ENCODE peak calls at places on chromosomes 16 and 17, in seven cellular contexts. One of them, this sample, is unnamed.

GRCh38 chr17:68036304-68037147 is 991 bp downstream of the KPNA2 start:
- DNase-seq in kidney epithelial cell: no peak
- DNase-seq in body of pancreas: no peak
- DNase-seq in HFFc6: no peak
- DNase-seq in cardiac fibroblast: peak; percentile 43
- DNase-seq in RWPE1: peak; percentile 38
- DNase-seq in esophagus muscularis mucosa: no peak
- DNase-seq in this sample: peak; percentile 26

GRCh38 chr17:77254961-77255741 is 114.4 kb downstream of the SEC14L1 start:
- DNase-seq in kidney epithelial cell: peak; percentile 90
- DNase-seq in RWPE1: peak; percentile 92
- DNase-seq in HFFc6: peak; percentile 94
- DNase-seq in body of pancreas: no peak
- DNase-seq in esophagus muscularis mucosa: no peak
- DNase-seq in cardiac fibroblast: peak; percentile 87
- DNase-seq in this sample: peak; percentile 77

GRCh38 chr17:79902146-79902791 is 63.0 kb upstream of the CBX4 start:
- DNase-seq in HFFc6: no peak
- DNase-seq in body of pancreas: no peak
- DNase-seq in RWPE1: no peak
- DNase-seq in cardiac fibroblast: no peak
- DNase-seq in kidney epithelial cell: no peak
- DNase-seq in esophagus muscularis mucosa: no peak
- DNase-seq in this sample: no peak

GRCh38 chr17:68431661-68432071 is 25.6 kb downstream of the WIPI1 start:
- DNase-seq in kidney epithelial cell: no peak
- DNase-seq in RWPE1: peak; percentile 4
- DNase-seq in cardiac fibroblast: peak; percentile 56
- DNase-seq in HFFc6: no peak
- DNase-seq in body of pancreas: no peak
- DNase-seq in esophagus muscularis mucosa: no peak
- DNase-seq in this sample: peak; percentile 35

GRCh38 chr17:64685705-64686104 is 23.6 kb upstream of the SMURF2 start:
- DNase-seq in HFFc6: no peak
- DNase-seq in kidney epithelial cell: no peak
- DNase-seq in RWPE1: no peak
- DNase-seq in body of pancreas: no peak
- DNase-seq in cardiac fibroblast: no peak
- DNase-seq in esophagus muscularis mucosa: no peak
- DNase-seq in this sample: no peak

GRCh38 chr17:78125138-78125913 is 3.2 kb downstream of the TMC6 start:
- DNase-seq in kidney epithelial cell: no peak
- DNase-seq in esophagus muscularis mucosa: no peak
- DNase-seq in body of pancreas: peak; percentile 11
- DNase-seq in RWPE1: no peak
- DNase-seq in cardiac fibroblast: no peak
- DNase-seq in HFFc6: no peak
- DNase-seq in this sample: no peak

GRCh38 chr17:13030459-13031305 is 12.9 kb upstream of the ELAC2 start:
- DNase-seq in cardiac fibroblast: peak; percentile 65
- DNase-seq in esophagus muscularis mucosa: no peak
- DNase-seq in kidney epithelial cell: no peak
- DNase-seq in HFFc6: peak; percentile 50
- DNase-seq in RWPE1: peak; percentile 34
- DNase-seq in body of pancreas: peak; percentile 44
- DNase-seq in this sample: peak; percentile 47

GRCh38 chr16:75116081-75116910 is at the start of gene LDHD:
- DNase-seq in esophagus muscularis mucosa: no peak
- DNase-seq in body of pancreas: peak; percentile 91
- DNase-seq in cardiac fibroblast: peak; percentile 61
- DNase-seq in kidney epithelial cell: no peak
- DNase-seq in HFFc6: peak; percentile 29
- DNase-seq in RWPE1: peak; percentile 67
- DNase-seq in this sample: peak; percentile 41

GRCh38 chr16:22353188-22353919 is 21.1 kb downstream of the CDR2 start:
- DNase-seq in cardiac fibroblast: peak; percentile 74
- DNase-seq in kidney epithelial cell: no peak
- DNase-seq in RWPE1: peak; percentile 32
- DNase-seq in HFFc6: peak; percentile 87
- DNase-seq in body of pancreas: no peak
- DNase-seq in esophagus muscularis mucosa: no peak
- DNase-seq in this sample: peak; percentile 62

GRCh38 chr16:79607587-79607986 is 7.0 kb upstream of the MAF start:
- DNase-seq in body of pancreas: no peak
- DNase-seq in kidney epithelial cell: no peak
- DNase-seq in cardiac fibroblast: peak; percentile 42
- DNase-seq in RWPE1: peak; percentile 66
- DNase-seq in esophagus muscularis mucosa: no peak
- DNase-seq in HFFc6: no peak
- DNase-seq in this sample: peak; percentile 63

GRCh38 chr17:9976283-9977009 is 71.4 kb upstream of the RCVRN start:
- DNase-seq in esophagus muscularis mucosa: no peak
- DNase-seq in body of pancreas: no peak
- DNase-seq in HFFc6: no peak
- DNase-seq in cardiac fibroblast: no peak
- DNase-seq in RWPE1: no peak
- DNase-seq in kidney epithelial cell: no peak
- DNase-seq in this sample: no peak

GRCh38 chr17:40984226-40984625 is at the start of gene KRT40:
- DNase-seq in body of pancreas: no peak
- DNase-seq in RWPE1: no peak
- DNase-seq in esophagus muscularis mucosa: no peak
- DNase-seq in HFFc6: no peak
- DNase-seq in kidney epithelial cell: no peak
- DNase-seq in cardiac fibroblast: no peak
- DNase-seq in this sample: no peak

GRCh38 chr16:87350031-87350430 is 32.8 kb upstream of the C16orf95 start:
- DNase-seq in HFFc6: no peak
- DNase-seq in body of pancreas: no peak
- DNase-seq in cardiac fibroblast: no peak
- DNase-seq in RWPE1: no peak
- DNase-seq in esophagus muscularis mucosa: no peak
- DNase-seq in kidney epithelial cell: no peak
- DNase-seq in this sample: no peak

GRCh38 chr16:17364319-17365210 is 106.2 kb downstream of the XYLT1 start:
- DNase-seq in RWPE1: peak; percentile 6
- DNase-seq in body of pancreas: no peak
- DNase-seq in esophagus muscularis mucosa: no peak
- DNase-seq in HFFc6: peak; percentile 94
- DNase-seq in kidney epithelial cell: no peak
- DNase-seq in cardiac fibroblast: peak; percentile 87
- DNase-seq in this sample: no peak

GRCh38 chr16:66581246-66581952 is 2.1 kb downstream of the CMTM2 start:
- DNase-seq in body of pancreas: no peak
- DNase-seq in esophagus muscularis mucosa: peak; percentile 50
- DNase-seq in kidney epithelial cell: no peak
- DNase-seq in HFFc6: no peak
- DNase-seq in cardiac fibroblast: peak; percentile 46
- DNase-seq in RWPE1: no peak
- DNase-seq in this sample: peak; percentile 33

GRCh38 chr16:66585477-66586239 is 6.4 kb downstream of the CMTM2 start:
- DNase-seq in cardiac fibroblast: no peak
- DNase-seq in RWPE1: no peak
- DNase-seq in esophagus muscularis mucosa: no peak
- DNase-seq in HFFc6: no peak
- DNase-seq in kidney epithelial cell: no peak
- DNase-seq in body of pancreas: no peak
- DNase-seq in this sample: no peak

GRCh38 chr16:66578596-66579531 is at the start of gene CMTM2:
- DNase-seq in kidney epithelial cell: no peak
- DNase-seq in cardiac fibroblast: peak; percentile 8
- DNase-seq in RWPE1: no peak
- DNase-seq in esophagus muscularis mucosa: peak; percentile 89
- DNase-seq in body of pancreas: no peak
- DNase-seq in HFFc6: no peak
- DNase-seq in this sample: no peak

GRCh38 chr16:66576306-66576705 is 3.0 kb upstream of the CMTM2 start:
- DNase-seq in kidney epithelial cell: no peak
- DNase-seq in HFFc6: no peak
- DNase-seq in esophagus muscularis mucosa: no peak
- DNase-seq in RWPE1: no peak
- DNase-seq in body of pancreas: no peak
- DNase-seq in cardiac fibroblast: no peak
- DNase-seq in this sample: no peak

GRCh38 chr16:66580605-66581209 is 1.4 kb downstream of the CMTM2 start:
- DNase-seq in RWPE1: peak; percentile 82
- DNase-seq in cardiac fibroblast: peak; percentile 70
- DNase-seq in esophagus muscularis mucosa: peak; percentile 34
- DNase-seq in body of pancreas: no peak
- DNase-seq in HFFc6: peak; percentile 72
- DNase-seq in kidney epithelial cell: peak; percentile 61
- DNase-seq in this sample: peak; percentile 60
- TF ChIP-seq CTCF in RWPE1: peak; percentile 33
- TF ChIP-seq CTCF in cardiac fibroblast: peak; percentile 30
- TF ChIP-seq CTCF in esophagus muscularis mucosa: no peak
- TF ChIP-seq CTCF in body of pancreas: no peak
- TF ChIP-seq CTCF in HFFc6: peak; percentile 29
- TF ChIP-seq CTCF in kidney epithelial cell: peak; percentile 19
- TF ChIP-seq CTCF in this sample: peak; percentile 29

GRCh38 chr17:82061047-82061925 is 4.3 kb downstream of the DUS1L start:
- DNase-seq in HFFc6: no peak
- DNase-seq in cardiac fibroblast: no peak
- DNase-seq in esophagus muscularis mucosa: no peak
- DNase-seq in RWPE1: no peak
- DNase-seq in kidney epithelial cell: no peak
- DNase-seq in body of pancreas: no peak
- DNase-seq in this sample: no peak

GRCh38 chr17:82062984-82063368 is 2.6 kb downstream of the DUS1L start:
- DNase-seq in RWPE1: no peak
- DNase-seq in HFFc6: no peak
- DNase-seq in kidney epithelial cell: no peak
- DNase-seq in body of pancreas: no peak
- DNase-seq in esophagus muscularis mucosa: no peak
- DNase-seq in cardiac fibroblast: no peak
- DNase-seq in this sample: no peak

GRCh38 chr17:82060614-82061013 is 5.0 kb downstream of the DUS1L start:
- DNase-seq in RWPE1: no peak
- DNase-seq in cardiac fibroblast: no peak
- DNase-seq in body of pancreas: no peak
- DNase-seq in esophagus muscularis mucosa: no peak
- DNase-seq in kidney epithelial cell: no peak
- DNase-seq in HFFc6: no peak
- DNase-seq in this sample: no peak

GRCh38 chr17:82063424-82064415 is 1.9 kb downstream of the DUS1L start:
- DNase-seq in RWPE1: no peak
- DNase-seq in esophagus muscularis mucosa: no peak
- DNase-seq in kidney epithelial cell: no peak
- DNase-seq in body of pancreas: no peak
- DNase-seq in HFFc6: no peak
- DNase-seq in cardiac fibroblast: no peak
- DNase-seq in this sample: no peak

DNA sequence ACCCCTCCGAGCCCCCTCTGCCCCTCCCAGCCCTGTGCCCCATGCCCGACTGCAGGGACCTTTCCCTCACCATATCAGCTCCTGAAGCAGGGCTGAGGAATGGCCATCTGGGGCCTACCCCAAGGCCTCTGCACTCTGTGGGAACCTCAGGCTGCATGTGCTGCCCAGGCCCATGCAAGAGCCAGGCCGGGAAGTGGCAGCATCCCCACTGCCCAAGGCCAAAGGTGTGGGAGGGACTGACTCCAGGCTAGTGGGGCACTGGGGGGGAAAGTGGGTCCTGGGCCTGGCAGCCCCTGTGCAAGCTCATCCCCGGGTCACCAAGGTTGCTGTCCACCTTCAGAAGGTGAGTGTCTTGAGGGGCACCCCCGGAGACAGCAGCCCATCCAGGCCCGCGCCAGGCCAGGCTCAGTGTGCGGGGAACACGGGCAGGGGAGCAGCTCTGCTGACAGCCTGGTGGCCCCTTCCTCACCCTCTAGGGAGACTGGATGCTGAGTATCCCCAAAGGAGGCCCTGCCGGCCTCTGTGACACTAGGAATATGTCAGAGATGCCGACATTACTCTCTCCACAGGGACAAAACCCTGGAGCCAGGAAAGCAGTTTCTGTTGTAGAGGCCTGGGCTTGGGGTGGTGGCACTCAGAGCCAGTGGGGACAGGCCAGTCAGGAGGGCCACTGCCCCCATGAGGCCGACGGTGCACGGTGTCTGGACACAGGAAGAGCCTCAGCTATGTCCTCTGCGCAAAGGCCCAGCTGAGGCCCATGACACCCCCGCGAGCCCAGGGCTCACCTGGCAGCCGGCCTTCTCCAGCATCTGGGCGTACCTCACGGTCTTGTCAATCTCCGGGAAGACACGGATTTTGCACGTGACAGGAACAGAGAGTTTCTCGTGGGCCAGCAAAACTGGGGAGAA is 3.3 kb downstream of the DUS1L start:
- DNase-seq in kidney epithelial cell: no peak
- DNase-seq in body of pancreas: no peak
- DNase-seq in RWPE1: no peak
- DNase-seq in HFFc6: no peak
- DNase-seq in esophagus muscularis mucosa: no peak
- DNase-seq in cardiac fibroblast: no peak
- DNase-seq in this sample: no peak
- TF ChIP-seq CTCF in kidney epithelial cell: no peak
- TF ChIP-seq CTCF in body of pancreas: no peak
- TF ChIP-seq CTCF in RWPE1: no peak
- TF ChIP-seq CTCF in HFFc6: no peak
- TF ChIP-seq CTCF in esophagus muscularis mucosa: no peak
- TF ChIP-seq CTCF in cardiac fibroblast: no peak
- TF ChIP-seq CTCF in this sample: peak; percentile 15

GRCh38 chr17:17937958-17938357 is 34.2 kb downstream of the TOM1L2 start:
- DNase-seq in kidney epithelial cell: no peak
- DNase-seq in esophagus muscularis mucosa: no peak
- DNase-seq in cardiac fibroblast: no peak
- DNase-seq in body of pancreas: no peak
- DNase-seq in HFFc6: no peak
- DNase-seq in RWPE1: no peak
- DNase-seq in this sample: no peak
- TF ChIP-seq CTCF in kidney epithelial cell: no peak
- TF ChIP-seq CTCF in esophagus muscularis mucosa: no peak
- TF ChIP-seq CTCF in cardiac fibroblast: no peak
- TF ChIP-seq CTCF in body of pancreas: no peak
- TF ChIP-seq CTCF in HFFc6: no peak
- TF ChIP-seq CTCF in RWPE1: no peak
- TF ChIP-seq CTCF in this sample: no peak

DNA sequence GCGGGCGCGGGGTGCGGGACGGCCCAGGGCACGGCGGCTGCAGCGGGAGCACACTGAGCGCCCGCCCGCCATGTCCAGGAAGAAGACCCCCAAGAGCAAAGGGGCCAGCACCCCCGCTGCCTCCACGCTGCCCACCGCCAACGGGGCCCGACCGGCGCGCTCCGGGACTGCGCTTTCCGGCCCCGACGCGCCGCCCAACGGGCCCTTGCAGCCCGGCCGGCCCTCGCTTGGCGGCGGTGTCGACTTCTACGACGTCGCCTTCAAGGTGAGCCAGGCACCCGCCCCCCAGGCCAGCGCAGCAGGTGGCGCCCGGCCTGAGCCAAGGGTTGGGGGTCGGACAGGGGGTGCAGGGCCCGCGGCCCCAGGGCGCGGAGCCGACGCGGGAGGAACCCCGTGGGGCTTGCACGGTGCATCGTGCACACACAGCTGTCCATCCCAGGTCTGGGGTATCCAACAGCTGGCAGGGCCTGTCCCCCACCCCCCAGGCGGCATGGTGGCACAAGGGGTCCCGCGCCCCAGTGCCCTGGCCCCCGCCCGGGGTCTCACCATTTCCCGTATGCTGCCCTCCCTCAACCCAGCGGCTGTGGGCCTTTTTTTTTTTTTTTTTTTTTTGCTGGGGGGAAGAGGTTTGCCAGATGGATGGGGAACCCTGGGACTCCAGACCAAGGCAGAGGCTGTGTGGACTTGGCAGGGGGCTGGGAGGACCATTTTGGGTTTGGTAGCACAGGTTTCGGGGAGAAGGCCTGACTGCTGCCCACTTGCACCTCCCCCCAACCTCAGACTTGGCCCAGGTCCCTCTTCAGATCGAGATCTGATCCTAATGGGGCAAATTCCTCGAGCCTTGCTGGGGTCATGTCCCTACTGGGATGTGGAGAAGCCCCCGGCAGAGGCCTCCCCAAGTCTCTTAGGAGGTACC is 547 bp downstream of the RAB26 start:
- DNase-seq in kidney epithelial cell: no peak
- DNase-seq in body of pancreas: peak; percentile 59
- DNase-seq in esophagus muscularis mucosa: no peak
- DNase-seq in cardiac fibroblast: no peak
- DNase-seq in RWPE1: no peak
- DNase-seq in HFFc6: no peak
- DNase-seq in this sample: no peak
- TF ChIP-seq CTCF in kidney epithelial cell: no peak
- TF ChIP-seq CTCF in body of pancreas: peak; percentile 30
- TF ChIP-seq CTCF in esophagus muscularis mucosa: no peak
- TF ChIP-seq CTCF in cardiac fibroblast: no peak
- TF ChIP-seq CTCF in RWPE1: no peak
- TF ChIP-seq CTCF in HFFc6: peak; percentile 25
- TF ChIP-seq CTCF in this sample: no peak

This sample was measured in brain microvascular endothelial cell.